ENCODE peak calls at places on chromosomes 4 and X, in four cellular contexts. One of them, this sample, is unnamed.

GRCh38 chr4:79472693-79473552 is 64.9 kb upstream of the GK2 start:
- DNase-seq in GM06990: no peak
- DNase-seq in right atrium auricular region: no peak
- DNase-seq in fibroblast of mammary gland: peak
- DNase-seq in this sample: no peak

GRCh38 chrX:12403474-12404082 is 265.3 kb downstream of the FRMPD4 start:
- DNase-seq in fibroblast of mammary gland: peak
- DNase-seq in right atrium auricular region: no peak
- DNase-seq in GM06990: no peak
- DNase-seq in this sample: no peak

GRCh38 chrX:151985955-151986354 is 11.5 kb upstream of the GABRE start:
- DNase-seq in fibroblast of mammary gland: peak
- DNase-seq in right atrium auricular region: no peak
- DNase-seq in GM06990: no peak
- DNase-seq in this sample: no peak

GRCh38 chr4:19193274-19193962 is 1058.3 kb upstream of the SLIT2 start:
- DNase-seq in GM06990: no peak
- DNase-seq in right atrium auricular region: no peak
- DNase-seq in fibroblast of mammary gland: no peak
- DNase-seq in this sample: no peak

GRCh38 chrX:13009844-13010243 is 34.6 kb downstream of the FAM9C start:
- DNase-seq in GM06990: no peak
- DNase-seq in right atrium auricular region: no peak
- DNase-seq in fibroblast of mammary gland: no peak
- DNase-seq in this sample: no peak

GRCh38 chr4:38385286-38386010 is 278.6 kb upstream of the KLF3 start:
- DNase-seq in right atrium auricular region: no peak
- DNase-seq in fibroblast of mammary gland: peak
- DNase-seq in GM06990: no peak
- DNase-seq in this sample: no peak

GRCh38 chrX:3697701-3698279 is 15.7 kb downstream of the PRKX start:
- DNase-seq in right atrium auricular region: peak
- DNase-seq in GM06990: no peak
- DNase-seq in fibroblast of mammary gland: peak
- DNase-seq in this sample: peak

GRCh38 chrX:55715847-55716246 is 1.7 kb upstream of the RRAGB start:
- DNase-seq in right atrium auricular region: no peak
- DNase-seq in fibroblast of mammary gland: no peak
- DNase-seq in GM06990: peak
- DNase-seq in this sample: peak

GRCh38 chrX:3518870-3519269 is 172.4 kb upstream of the MXRA5 start:
- DNase-seq in fibroblast of mammary gland: peak
- DNase-seq in GM06990: no peak
- DNase-seq in right atrium auricular region: peak
- DNase-seq in this sample: no peak

GRCh38 chr4:27985522-27985921 is 1124.9 kb downstream of the STIM2 start:
- DNase-seq in fibroblast of mammary gland: no peak
- DNase-seq in right atrium auricular region: no peak
- DNase-seq in GM06990: no peak
- DNase-seq in this sample: peak

GRCh38 chr4:87079967-87080366 is 140.5 kb downstream of the KLHL8 start:
- DNase-seq in fibroblast of mammary gland: no peak
- DNase-seq in right atrium auricular region: no peak
- DNase-seq in GM06990: no peak
- DNase-seq in this sample: no peak

GRCh38 chrX:71621644-71622346 is 3.5 kb upstream of the CXCR3 start:
- DNase-seq in right atrium auricular region: no peak
- DNase-seq in GM06990: no peak
- DNase-seq in fibroblast of mammary gland: peak
- DNase-seq in this sample: no peak

GRCh38 chrX:115013705-115014104 is 3.7 kb downstream of the IL13RA2 start:
- DNase-seq in fibroblast of mammary gland: peak
- DNase-seq in GM06990: no peak
- DNase-seq in right atrium auricular region: no peak
- DNase-seq in this sample: no peak

GRCh38 chr4:82560853-82561744 is 689 bp downstream of the TMEM150C start:
- DNase-seq in right atrium auricular region: no peak
- DNase-seq in fibroblast of mammary gland: no peak
- DNase-seq in GM06990: no peak
- DNase-seq in this sample: no peak

GRCh38 chrX:3443186-3443585 is 96.7 kb upstream of the MXRA5 start:
- DNase-seq in right atrium auricular region: no peak
- DNase-seq in fibroblast of mammary gland: no peak
- DNase-seq in GM06990: no peak
- DNase-seq in this sample: no peak

GRCh38 chr4:150746156-150746555 is 164.2 kb downstream of the MAB21L2 start:
- DNase-seq in right atrium auricular region: no peak
- DNase-seq in GM06990: no peak
- DNase-seq in fibroblast of mammary gland: peak
- DNase-seq in this sample: no peak

GRCh38 chrX:19272452-19272851 is 71.3 kb upstream of the PDHA1 start:
- DNase-seq in fibroblast of mammary gland: peak
- DNase-seq in right atrium auricular region: no peak
- DNase-seq in GM06990: no peak
- DNase-seq in this sample: peak

GRCh38 chr4:138028923-138029322 is 213.2 kb downstream of the SLC7A11 start:
- DNase-seq in fibroblast of mammary gland: no peak
- DNase-seq in right atrium auricular region: no peak
- DNase-seq in GM06990: no peak
- DNase-seq in this sample: no peak

GRCh38 chr4:141013899-141014298 is 119.4 kb downstream of the RNF150 start:
- DNase-seq in fibroblast of mammary gland: no peak
- DNase-seq in right atrium auricular region: no peak
- DNase-seq in GM06990: no peak
- DNase-seq in this sample: no peak

GRCh38 chrX:153476628-153477027 is 6.3 kb upstream of the HAUS7 start:
- DNase-seq in GM06990: no peak
- DNase-seq in right atrium auricular region: no peak
- DNase-seq in fibroblast of mammary gland: peak
- DNase-seq in this sample: no peak

GRCh38 chrX:97334850-97335249 is 451.1 kb downstream of the RPA4 start:
- DNase-seq in GM06990: peak
- DNase-seq in fibroblast of mammary gland: no peak
- DNase-seq in right atrium auricular region: no peak
- DNase-seq in this sample: peak
- H3K4me3 ChIP-seq in GM06990: no peak
- H3K4me3 ChIP-seq in fibroblast of mammary gland: no peak
- H3K4me3 ChIP-seq in right atrium auricular region: no peak
- H3K4me3 ChIP-seq in this sample: no peak

GRCh38 chr4:77430847-77431246 is 174.8 kb upstream of the CXCL13 start:
- DNase-seq in fibroblast of mammary gland: no peak
- DNase-seq in right atrium auricular region: no peak
- DNase-seq in GM06990: no peak
- DNase-seq in this sample: no peak
- TF ChIP-seq CTCF in fibroblast of mammary gland: no peak
- TF ChIP-seq CTCF in right atrium auricular region: no peak
- TF ChIP-seq CTCF in GM06990: no peak
- TF ChIP-seq CTCF in this sample: no peak

GRCh38 chrX:137428251-137428661 is 137.7 kb upstream of the ZIC3 start:
- DNase-seq in GM06990: no peak
- DNase-seq in right atrium auricular region: no peak
- DNase-seq in fibroblast of mammary gland: no peak
- DNase-seq in this sample: no peak
- H3K4me3 ChIP-seq in GM06990: no peak
- H3K4me3 ChIP-seq in right atrium auricular region: peak
- H3K4me3 ChIP-seq in fibroblast of mammary gland: peak
- H3K4me3 ChIP-seq in this sample: no peak

GRCh38 chrX:134721766-134722532 is 63.7 kb upstream of the PLAC1 start:
- DNase-seq in fibroblast of mammary gland: no peak
- DNase-seq in GM06990: no peak
- DNase-seq in right atrium auricular region: no peak
- DNase-seq in this sample: no peak

GRCh38 chrX:134732152-134732551 is 73.9 kb upstream of the PLAC1 start:
- DNase-seq in fibroblast of mammary gland: no peak
- DNase-seq in right atrium auricular region: no peak
- DNase-seq in GM06990: no peak
- DNase-seq in this sample: no peak

GRCh38 chrX:134732676-134733075 is 74.4 kb upstream of the PLAC1 start:
- DNase-seq in right atrium auricular region: no peak
- DNase-seq in fibroblast of mammary gland: no peak
- DNase-seq in GM06990: no peak
- DNase-seq in this sample: no peak

GRCh38 chrX:134725103-134725690 is 66.9 kb upstream of the PLAC1 start:
- DNase-seq in right atrium auricular region: no peak
- DNase-seq in fibroblast of mammary gland: no peak
- DNase-seq in GM06990: no peak
- DNase-seq in this sample: peak

DNA sequence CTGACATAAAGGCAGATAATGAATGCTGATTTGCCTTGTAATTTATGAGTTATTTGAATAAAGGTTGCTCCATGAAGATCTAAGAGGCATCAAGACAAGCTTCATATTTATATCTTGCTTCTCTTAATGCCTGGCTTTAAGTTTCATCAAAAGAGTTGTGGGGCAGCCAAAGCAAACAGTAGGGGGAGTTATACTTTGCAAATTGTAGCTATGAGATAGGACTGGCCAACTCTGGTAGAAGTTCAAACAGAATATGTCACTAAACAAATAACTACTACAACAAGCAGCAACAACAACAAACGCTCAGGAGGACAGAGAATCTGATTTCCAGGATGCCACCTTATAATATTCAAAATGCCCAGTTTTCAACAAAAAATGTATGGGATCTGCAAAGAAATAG is 69.1 kb upstream of the PLAC1 start:
- DNase-seq in fibroblast of mammary gland: peak
- DNase-seq in right atrium auricular region: no peak
- DNase-seq in GM06990: no peak
- DNase-seq in this sample: no peak
- TF ChIP-seq CTCF in fibroblast of mammary gland: peak
- TF ChIP-seq CTCF in right atrium auricular region: no peak
- TF ChIP-seq CTCF in GM06990: peak
- TF ChIP-seq CTCF in this sample: no peak

GRCh38 chr4:1166509-1167243 is 5.7 kb downstream of the SPON2 start:
- DNase-seq in fibroblast of mammary gland: peak
- DNase-seq in GM06990: no peak
- DNase-seq in right atrium auricular region: no peak
- DNase-seq in this sample: no peak
- H3K4me3 ChIP-seq in fibroblast of mammary gland: no peak
- H3K4me3 ChIP-seq in GM06990: peak
- H3K4me3 ChIP-seq in right atrium auricular region: peak
- H3K4me3 ChIP-seq in this sample: peak

GRCh38 chrX:109826954-109827708 is 94.1 kb upstream of the ACSL4 start:
- DNase-seq in fibroblast of mammary gland: peak
- DNase-seq in GM06990: no peak
- DNase-seq in right atrium auricular region: no peak
- DNase-seq in this sample: no peak
- TF ChIP-seq CTCF in fibroblast of mammary gland: peak
- TF ChIP-seq CTCF in GM06990: no peak
- TF ChIP-seq CTCF in right atrium auricular region: no peak
- TF ChIP-seq CTCF in this sample: no peak

DNA sequence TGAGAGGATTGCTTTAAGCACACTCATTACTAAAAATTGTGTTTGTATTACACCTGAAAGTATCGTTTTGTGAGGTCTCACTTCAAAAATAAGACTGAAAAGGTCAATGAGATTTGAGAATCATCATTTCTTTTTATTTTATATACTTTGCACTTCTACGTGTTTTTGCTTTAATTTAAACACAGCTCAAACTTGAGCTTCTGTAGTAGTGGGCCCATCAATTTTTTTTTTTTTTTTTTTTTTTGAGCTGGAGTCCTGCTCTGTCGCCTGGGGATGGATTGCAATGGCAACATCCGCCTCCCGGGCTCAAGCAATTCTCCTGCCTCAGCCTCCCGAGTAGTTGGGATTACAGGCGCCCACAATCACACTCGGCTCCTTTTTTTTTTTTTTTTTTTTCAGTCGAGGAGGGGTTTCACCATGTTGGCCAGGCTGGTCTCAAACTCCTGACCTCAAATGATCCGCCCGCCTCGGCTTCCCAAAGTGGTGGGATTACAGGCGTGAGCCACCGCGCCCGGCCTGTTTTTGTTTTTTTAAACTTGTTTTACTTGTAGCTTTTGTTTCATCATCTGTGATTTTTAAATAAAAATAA is 1.5 kb downstream of the GSTCD start:
- DNase-seq in GM06990: no peak
- DNase-seq in fibroblast of mammary gland: no peak
- DNase-seq in right atrium auricular region: no peak
- DNase-seq in this sample: no peak
- H3K4me3 ChIP-seq in GM06990: peak
- H3K4me3 ChIP-seq in fibroblast of mammary gland: peak
- H3K4me3 ChIP-seq in right atrium auricular region: no peak
- H3K4me3 ChIP-seq in this sample: peak

GRCh38 chrX:45843518-45843917 is 642.8 kb upstream of the DIPK2B start:
- DNase-seq in GM06990: no peak
- DNase-seq in fibroblast of mammary gland: no peak
- DNase-seq in right atrium auricular region: no peak
- DNase-seq in this sample: peak
- TF ChIP-seq CTCF in GM06990: peak
- TF ChIP-seq CTCF in fibroblast of mammary gland: peak
- TF ChIP-seq CTCF in right atrium auricular region: no peak
- TF ChIP-seq CTCF in this sample: no peak

GRCh38 chrX:11351375-11352295 is 58.4 kb downstream of the AMELX start:
- DNase-seq in GM06990: no peak
- DNase-seq in fibroblast of mammary gland: peak
- DNase-seq in right atrium auricular region: no peak
- DNase-seq in this sample: no peak
- H3K4me3 ChIP-seq in GM06990: no peak
- H3K4me3 ChIP-seq in fibroblast of mammary gland: peak
- H3K4me3 ChIP-seq in right atrium auricular region: no peak
- H3K4me3 ChIP-seq in this sample: no peak